ENCODE peak calls at places on chromosomes 5 and 9, in eight cellular contexts. E is activated T-helper 2 cell treated with anti-CD3 and anti-CD28 coated beads, Interferon-gamma antibody, Interleukin-2, Interleukin-4, amounts not matched to agents 10 μg/mL and 5 μg/mL and 100 μg/mL, durations not matched to agents 14 hours and 24 hours and 36 hours; B is right lobe of liver; T is T-helper 1 cell; I is activated CD4-positive, alpha-beta T cell treated with anti-CD3 and anti-CD28 coated beads, Interleukin-2, amount 50 U/mL, for 24 hours; X is activated CD8-positive, alpha-beta memory T cell treated with anti-CD3 and anti-CD28 coated beads, Interleukin-2, amount 50 U/mL, for 4 hours; H is T-helper 2 cell; G is WERI-Rb-1. C is an unnamed sample.

GRCh38 chr5:147963948-147964693 is 57.8 kb upstream of the C5orf46 start:
- DNase-seq in G (no peak), I (no peak), B (no peak), T (no peak), H (no peak), X (no peak), E (no peak), C (no peak)

GRCh38 chr9:27425827-27426716 is 98.0 kb upstream of the IFNK start:
- DNase-seq in T (no peak), G (no peak), H (no peak), B (no peak), E (no peak), X (no peak), I (no peak), C (no peak)

GRCh38 chr5:612498-613424 is 621 bp downstream of the CEP72 start:
- DNase-seq in B (no peak), E (no peak), X (no peak), G (peak), T (no peak), H (no peak), I (peak), C (no peak)

GRCh38 chr5:140967226-140967893 is 1.1 kb downstream of the PCDHAC2 start:
- DNase-seq in I (no peak), G (no peak), E (no peak), T (no peak), H (no peak), B (no peak), X (no peak), C (no peak)

GRCh38 chr5:173488144-173488543 is 128.3 kb downstream of the BOD1 start:
- DNase-seq in I (no peak), T (no peak), E (no peak), X (no peak), G (no peak), H (no peak), B (no peak), C (no peak)

GRCh38 chr9:127862075-127863011 is 7.9 kb upstream of the ENG start:
- DNase-seq in G (peak), H (peak), E (peak), I (no peak), T (no peak), X (peak), B (peak), C (no peak)

GRCh38 chr5:135400866-135401265 is 1.8 kb upstream of the MACROH2A1 start:
- DNase-seq in H (no peak), G (peak), T (no peak), X (no peak), E (no peak), B (no peak), I (no peak), C (no peak)

GRCh38 chr5:172881691-172882370 is 47.8 kb downstream of the ERGIC1 start:
- DNase-seq in G (no peak), E (no peak), I (no peak), X (no peak), B (no peak), H (no peak), T (no peak), C (peak)

GRCh38 chr9:111876179-111876578 is 20.4 kb upstream of the UGCG start:
- DNase-seq in B (no peak), E (no peak), I (no peak), H (no peak), X (no peak), T (no peak), G (no peak), C (no peak)

GRCh38 chr5:126736141-126736540 is 40.8 kb upstream of the LMNB1 start:
- DNase-seq in I (no peak), X (no peak), G (no peak), B (no peak), T (no peak), H (no peak), E (no peak), C (no peak)

GRCh38 chr9:135119496-135120064 is 32.1 kb downstream of the OLFM1 start:
- DNase-seq in G (no peak), B (peak), X (no peak), T (no peak), H (no peak), E (no peak), I (no peak), C (no peak)

GRCh38 chr5:374631-375335 is 53.3 kb downstream of the AHRR start:
- DNase-seq in B (peak), T (no peak), H (no peak), X (peak), I (no peak), G (no peak), E (no peak), C (no peak)

GRCh38 chr5:20678814-20679298 is 690.9 kb upstream of the CDH18 start:
- DNase-seq in T (no peak), E (no peak), B (no peak), X (no peak), I (no peak), H (no peak), G (no peak), C (peak)

GRCh38 chr5:82018462-82018861 is 46.6 kb downstream of the ATG10 start:
- DNase-seq in I (no peak), H (no peak), B (no peak), X (no peak), E (no peak), G (peak), T (no peak), C (peak)

GRCh38 chr9:72006481-72006880 is 53.9 kb downstream of the C9orf57 start:
- DNase-seq in T (no peak), X (no peak), H (no peak), I (no peak), E (no peak), B (no peak), G (no peak), C (peak)

C was measured in renal cortical epithelial cell.